ENCODE peak calls at places on chromosomes 5 and 9, in five cellular contexts. W, Q, K, M and U are unnamed samples.

GRCh38 chr9:93134740-93135444 is 841 bp upstream of the NINJ1 start:
- DNase-seq in W (no peak), Q (no peak), K (no peak), M (no peak), U (no peak)

GRCh38 chr9:90013778-90014177 is 409.0 kb downstream of the GADD45G start:
- DNase-seq in W (no peak), Q (no peak), K (no peak), M (no peak), U (no peak)

GRCh38 chr9:26292943-26293342 is 599.7 kb downstream of the CAAP1 start:
- DNase-seq in W (no peak), Q (no peak), K (peak), M (no peak), U (peak)

GRCh38 chr5:89338935-89339334 is 456.0 kb upstream of the MEF2C start:
- DNase-seq in W (no peak), Q (no peak), K (peak), M (no peak), U (peak)

GRCh38 chr9:128552153-128552743 is at the start of gene SPTAN1:
- DNase-seq in W (peak), Q (peak), K (peak), M (peak), U (peak)

GRCh38 chr5:174617910-174618309 is 106.5 kb upstream of the MSX2 start:
- DNase-seq in W (no peak), Q (no peak), K (no peak), M (no peak), U (no peak)

GRCh38 chr9:127027694-127028093 is 94.7 kb downstream of the ANGPTL2 start:
- DNase-seq in W (no peak), Q (no peak), K (no peak), M (no peak), U (no peak)

GRCh38 chr5:136079195-136079985 is 50.6 kb downstream of the TGFBI start:
- DNase-seq in W (no peak), Q (no peak), K (peak), M (no peak), U (no peak)

GRCh38 chr5:89034588-89034987 is 151.6 kb upstream of the MEF2C start:
- DNase-seq in W (no peak), Q (no peak), K (peak), M (no peak), U (no peak)

GRCh38 chr9:86577420-86578333 is 223.5 kb upstream of the TUT7 start:
- DNase-seq in W (no peak), Q (no peak), K (no peak), M (no peak), U (no peak)

GRCh38 chr9:128251701-128252100 is 24.1 kb downstream of the GOLGA2 start:
- DNase-seq in W (no peak), Q (no peak), K (no peak), M (no peak), U (no peak)

GRCh38 chr9:23467276-23467675 is 358.8 kb downstream of the ELAVL2 start:
- DNase-seq in W (no peak), Q (no peak), K (no peak), M (no peak), U (no peak)

GRCh38 chr5:109063223-109063622 is 315.5 kb downstream of the FER start:
- DNase-seq in W (no peak), Q (no peak), K (no peak), M (no peak), U (no peak)

GRCh38 chr9:92108122-92108521 is 7.1 kb downstream of the SPTLC1 start:
- DNase-seq in W (no peak), Q (no peak), K (no peak), M (no peak), U (no peak)

GRCh38 chr5:74851684-74852353 is 14.4 kb downstream of the FAM169A start:
- DNase-seq in W (no peak), Q (no peak), K (peak), M (no peak), U (peak)

GRCh38 chr5:148457183-148457620 is 73.4 kb downstream of the FBXO38 start:
- DNase-seq in W (no peak), Q (no peak), K (no peak), M (peak), U (no peak)

GRCh38 chr9:123176230-123176629 is 92.2 kb downstream of the STRBP start:
- DNase-seq in W (no peak), Q (no peak), K (peak), M (no peak), U (no peak)

GRCh38 chr5:71899865-71900342 is 180.8 kb downstream of the CARTPT start:
- DNase-seq in W (no peak), Q (no peak), K (no peak), M (no peak), U (no peak)

GRCh38 chr9:72364679-72365524 is at the start of gene ZFAND5:
- DNase-seq in W (peak), Q (peak), K (peak), M (peak), U (peak)
- TF ChIP-seq CTCF in W (no peak), Q (peak), K (no peak), M (no peak), U (no peak)

GRCh38 chr5:42745426-42745825 is 11.2 kb upstream of the CCDC152 start:
- DNase-seq in W (no peak), Q (no peak), K (no peak), M (no peak), U (no peak)
- TF ChIP-seq CTCF in W (no peak), Q (peak), K (peak), M (no peak), U (peak)

DNA sequence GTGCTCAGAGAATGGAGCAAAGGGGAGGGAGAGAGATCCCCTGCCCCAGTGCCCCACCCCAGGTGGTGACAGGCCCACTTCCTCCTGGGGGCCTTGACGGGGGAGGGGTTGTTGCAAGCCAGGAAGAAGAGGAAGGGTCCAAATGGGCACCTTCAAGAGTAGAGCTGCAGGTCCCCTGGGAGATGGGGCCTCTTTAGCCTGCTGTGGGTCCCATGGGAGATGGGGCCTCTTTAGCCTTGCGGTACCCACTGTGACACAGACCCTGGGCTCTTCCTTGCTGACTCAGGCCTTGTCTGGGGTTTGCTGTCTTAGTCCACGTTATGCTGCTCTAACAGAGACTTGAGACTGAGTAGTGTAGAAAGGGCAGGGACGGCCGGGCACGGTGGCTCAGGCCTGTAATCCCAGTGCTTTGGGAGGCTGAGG is 9.6 kb upstream of the TOR4A start:
- DNase-seq in W (no peak), Q (peak), K (no peak), M (no peak), U (no peak)
- TF ChIP-seq CTCF in W (no peak), Q (no peak), K (no peak), M (no peak), U (no peak)

DNA sequence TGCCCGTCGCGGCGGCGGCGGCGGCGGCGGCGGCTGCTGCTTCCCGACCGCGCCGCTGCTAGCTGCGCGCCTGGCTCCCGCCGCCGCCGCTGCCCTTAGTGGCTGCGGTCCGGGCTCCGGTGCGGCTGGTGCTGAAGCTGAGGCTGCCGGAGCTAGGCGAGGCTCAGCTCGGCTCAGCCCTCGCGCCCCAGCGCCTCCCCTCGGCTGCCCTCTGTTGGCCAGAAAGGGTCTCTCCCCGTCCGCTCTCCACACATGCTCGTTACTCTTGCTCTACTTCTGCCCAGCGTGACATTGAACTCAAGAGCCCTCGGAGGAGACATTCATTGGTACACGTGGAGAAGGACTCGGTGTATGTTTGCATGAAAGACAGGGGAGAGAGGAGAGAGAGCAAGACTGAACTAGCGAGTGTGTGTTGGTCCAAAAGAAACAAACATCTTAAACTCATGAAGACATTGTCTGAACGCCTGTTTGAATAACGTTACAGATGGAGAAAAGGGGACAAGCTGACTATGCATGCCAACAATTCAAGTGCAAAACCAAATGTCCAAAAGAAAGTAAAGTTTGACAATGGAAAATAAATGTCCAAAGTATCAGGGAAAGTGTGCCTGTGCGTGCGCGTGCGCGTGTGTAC is at the start of gene HCN1:
- DNase-seq in W (no peak), Q (peak), K (peak), M (no peak), U (peak)
- TF ChIP-seq CTCF in W (no peak), Q (peak), K (peak), M (no peak), U (peak)

DNA sequence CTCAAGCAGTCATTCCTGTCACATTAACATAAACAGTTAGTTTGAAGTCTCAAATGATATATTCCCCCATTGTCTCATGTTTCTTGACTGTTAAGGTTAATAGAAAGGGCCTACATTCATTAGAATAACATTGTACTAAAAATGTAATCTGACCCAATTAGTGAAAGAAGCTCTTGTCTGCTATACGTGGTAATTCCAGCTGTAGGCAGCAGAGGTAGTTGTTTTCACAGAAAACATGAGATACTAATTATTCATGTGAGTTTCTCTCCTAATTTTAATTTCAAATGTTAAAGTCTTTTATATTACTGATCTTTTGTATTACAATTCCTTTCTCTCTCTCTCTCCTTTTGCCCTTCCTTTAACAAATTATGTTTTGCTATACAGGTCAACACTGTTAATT is 26.0 kb upstream of the AP3B1 start:
- DNase-seq in W (no peak), Q (no peak), K (peak), M (no peak), U (peak)
- TF ChIP-seq CTCF in W (peak), Q (peak), K (peak), M (peak), U (peak)

DNA sequence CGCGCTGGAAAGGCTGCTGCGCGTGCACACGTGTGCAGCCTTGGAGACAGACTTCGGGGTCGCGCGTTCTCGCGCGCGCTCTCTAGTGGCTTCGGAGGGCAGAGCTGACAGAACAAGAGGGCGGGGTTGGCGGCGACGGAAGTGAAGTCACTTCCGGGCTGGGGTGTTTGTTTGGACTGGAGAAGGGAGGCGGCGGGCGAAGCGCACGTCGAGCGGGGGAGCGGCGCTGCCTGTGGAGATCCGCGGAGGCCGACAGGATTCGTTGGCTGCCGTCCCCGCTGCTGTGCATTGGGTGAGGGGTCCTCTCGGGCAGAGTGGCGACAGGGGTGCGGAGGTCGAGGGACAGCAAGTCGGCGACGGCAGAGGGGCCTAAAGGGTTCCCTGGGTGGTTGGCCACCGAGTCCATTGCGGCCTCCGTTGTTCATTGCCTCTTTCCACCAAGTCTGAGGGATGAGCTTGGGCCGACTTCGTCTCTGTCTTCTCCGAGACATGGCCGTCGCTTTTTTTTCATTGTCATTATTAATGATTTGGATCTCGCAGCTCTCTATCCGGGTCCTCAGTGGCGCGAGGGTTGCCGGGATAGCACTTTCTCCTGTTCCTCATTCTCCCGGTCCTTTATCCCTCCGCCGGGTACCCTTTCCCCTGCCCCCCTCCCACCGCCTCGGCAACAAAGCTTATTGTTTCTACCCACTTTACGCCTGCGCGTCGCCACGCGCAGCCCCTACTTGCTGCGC is at the start of gene PAIP2:
- DNase-seq in W (peak), Q (peak), K (peak), M (peak), U (peak)
- TF ChIP-seq CTCF in W (peak), Q (peak), K (peak), M (peak), U (peak)

DNA sequence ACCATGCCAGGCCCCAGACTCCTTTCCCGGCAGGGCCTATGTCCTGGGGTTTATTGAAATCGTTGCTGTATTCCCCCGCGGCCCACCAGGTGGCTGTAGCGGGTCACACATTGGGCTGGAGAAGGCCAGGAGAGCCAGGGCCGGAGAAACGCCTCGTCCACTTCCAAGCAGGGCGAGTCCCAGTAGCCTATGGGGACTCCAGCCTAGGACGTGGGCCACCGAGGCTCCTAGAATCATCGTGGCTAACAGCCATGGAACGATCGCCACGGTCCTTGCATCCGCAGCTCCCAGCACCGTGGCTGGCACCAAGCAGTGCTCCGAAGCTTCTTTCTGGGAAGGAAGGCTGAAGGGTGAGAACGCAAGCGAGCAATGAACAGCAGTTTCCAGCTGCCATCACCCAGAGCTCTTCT is 87.7 kb downstream of the ENTREP1 start:
- DNase-seq in W (no peak), Q (peak), K (peak), M (no peak), U (peak)
- TF ChIP-seq CTCF in W (no peak), Q (peak), K (peak), M (no peak), U (peak)

GRCh38 chr5:169474226-169474625 is 109.3 kb upstream of the SPDL1 start:
- DNase-seq in W (no peak), Q (no peak), K (no peak), M (no peak), U (peak)
- TF ChIP-seq CTCF in W (no peak), Q (no peak), K (no peak), M (no peak), U (no peak)

GRCh38 chr5:2015116-2015848 is 132.6 kb upstream of the IRX4 start:
- DNase-seq in W (no peak), Q (no peak), K (no peak), M (no peak), U (no peak)
- TF ChIP-seq CTCF in W (no peak), Q (no peak), K (no peak), M (no peak), U (no peak)

GRCh38 chr9:18596920-18597319 is 123.0 kb downstream of the ADAMTSL1 start:
- DNase-seq in W (no peak), Q (no peak), K (no peak), M (no peak), U (no peak)
- TF ChIP-seq CTCF in W (no peak), Q (no peak), K (no peak), M (no peak), U (no peak)